ENCODE peak calls at places on chromosomes 6 and 20, in seven cellular contexts. One of them, this sample, is unnamed.

GRCh38 chr6:125899726-125900182 is 56.8 kb upstream of the HINT3 start:
- ATAC-seq in CD4-positive, CD25-positive, alpha-beta regulatory T cell: no peak
- ATAC-seq in lower lobe of right lung: peak
- ATAC-seq in PC-3: no peak
- ATAC-seq in lung: no peak
- ATAC-seq in naive thymus-derived CD4-positive, alpha-beta T cell: no peak
- ATAC-seq in CD8-positive, alpha-beta T cell: no peak
- ATAC-seq in this sample: no peak

GRCh38 chr6:143090314-143091044 is 29.8 kb downstream of the AIG1 start:
- ATAC-seq in CD4-positive, CD25-positive, alpha-beta regulatory T cell: no peak
- ATAC-seq in lower lobe of right lung: no peak
- ATAC-seq in PC-3: no peak
- ATAC-seq in lung: no peak
- ATAC-seq in naive thymus-derived CD4-positive, alpha-beta T cell: no peak
- ATAC-seq in CD8-positive, alpha-beta T cell: no peak
- ATAC-seq in this sample: no peak

GRCh38 chr20:2109425-2110210 is 8.0 kb downstream of the STK35 start:
- ATAC-seq in CD4-positive, CD25-positive, alpha-beta regulatory T cell: no peak
- ATAC-seq in lower lobe of right lung: peak
- ATAC-seq in PC-3: no peak
- ATAC-seq in lung: no peak
- ATAC-seq in naive thymus-derived CD4-positive, alpha-beta T cell: no peak
- ATAC-seq in CD8-positive, alpha-beta T cell: no peak
- ATAC-seq in this sample: peak

GRCh38 chr6:107731422-107732319 is 92.4 kb downstream of the SCML4 start:
- ATAC-seq in CD4-positive, CD25-positive, alpha-beta regulatory T cell: no peak
- ATAC-seq in lower lobe of right lung: no peak
- ATAC-seq in PC-3: no peak
- ATAC-seq in lung: no peak
- ATAC-seq in naive thymus-derived CD4-positive, alpha-beta T cell: peak
- ATAC-seq in CD8-positive, alpha-beta T cell: peak
- ATAC-seq in this sample: no peak

GRCh38 chr6:129432738-129433137 is 277.2 kb downstream of the ARHGAP18 start:
- ATAC-seq in CD4-positive, CD25-positive, alpha-beta regulatory T cell: no peak
- ATAC-seq in lower lobe of right lung: no peak
- ATAC-seq in PC-3: no peak
- ATAC-seq in lung: no peak
- ATAC-seq in naive thymus-derived CD4-positive, alpha-beta T cell: no peak
- ATAC-seq in CD8-positive, alpha-beta T cell: no peak
- ATAC-seq in this sample: no peak

GRCh38 chr6:138520463-138520862 is 21.2 kb upstream of the NHSL1 start:
- ATAC-seq in CD4-positive, CD25-positive, alpha-beta regulatory T cell: no peak
- ATAC-seq in lower lobe of right lung: no peak
- ATAC-seq in PC-3: peak
- ATAC-seq in lung: no peak
- ATAC-seq in naive thymus-derived CD4-positive, alpha-beta T cell: peak
- ATAC-seq in CD8-positive, alpha-beta T cell: no peak
- ATAC-seq in this sample: no peak

GRCh38 chr6:119653329-119653728 is 303.8 kb upstream of the MAN1A1 start:
- ATAC-seq in CD4-positive, CD25-positive, alpha-beta regulatory T cell: no peak
- ATAC-seq in lower lobe of right lung: no peak
- ATAC-seq in PC-3: no peak
- ATAC-seq in lung: no peak
- ATAC-seq in naive thymus-derived CD4-positive, alpha-beta T cell: no peak
- ATAC-seq in CD8-positive, alpha-beta T cell: no peak
- ATAC-seq in this sample: no peak

GRCh38 chr20:41360831-41361756 is 5.5 kb downstream of the EMILIN3 start:
- ATAC-seq in CD4-positive, CD25-positive, alpha-beta regulatory T cell: no peak
- ATAC-seq in lower lobe of right lung: no peak
- ATAC-seq in PC-3: no peak
- ATAC-seq in lung: no peak
- ATAC-seq in naive thymus-derived CD4-positive, alpha-beta T cell: no peak
- ATAC-seq in CD8-positive, alpha-beta T cell: no peak
- ATAC-seq in this sample: no peak

GRCh38 chr20:62253398-62253797 is 15.1 kb downstream of the OSBPL2 start:
- ATAC-seq in CD4-positive, CD25-positive, alpha-beta regulatory T cell: no peak
- ATAC-seq in lower lobe of right lung: no peak
- ATAC-seq in PC-3: no peak
- ATAC-seq in lung: no peak
- ATAC-seq in naive thymus-derived CD4-positive, alpha-beta T cell: no peak
- ATAC-seq in CD8-positive, alpha-beta T cell: no peak
- ATAC-seq in this sample: no peak

GRCh38 chr6:148602136-148602535 is 144.7 kb upstream of the UST start:
- ATAC-seq in CD4-positive, CD25-positive, alpha-beta regulatory T cell: no peak
- ATAC-seq in lower lobe of right lung: no peak
- ATAC-seq in PC-3: no peak
- ATAC-seq in lung: no peak
- ATAC-seq in naive thymus-derived CD4-positive, alpha-beta T cell: no peak
- ATAC-seq in CD8-positive, alpha-beta T cell: no peak
- ATAC-seq in this sample: no peak

GRCh38 chr20:48797275-48797825 is 30.4 kb downstream of the PREX1 start:
- ATAC-seq in CD4-positive, CD25-positive, alpha-beta regulatory T cell: no peak
- ATAC-seq in lower lobe of right lung: peak
- ATAC-seq in PC-3: no peak
- ATAC-seq in lung: no peak
- ATAC-seq in naive thymus-derived CD4-positive, alpha-beta T cell: peak
- ATAC-seq in CD8-positive, alpha-beta T cell: no peak
- ATAC-seq in this sample: peak

GRCh38 chr20:18019068-18019467 is 38.6 kb downstream of the OVOL2 start:
- ATAC-seq in CD4-positive, CD25-positive, alpha-beta regulatory T cell: peak
- ATAC-seq in lower lobe of right lung: peak
- ATAC-seq in PC-3: peak
- ATAC-seq in lung: no peak
- ATAC-seq in naive thymus-derived CD4-positive, alpha-beta T cell: peak
- ATAC-seq in CD8-positive, alpha-beta T cell: no peak
- ATAC-seq in this sample: no peak

GRCh38 chr6:143061597-143062385 is 1.1 kb downstream of the AIG1 start:
- ATAC-seq in CD4-positive, CD25-positive, alpha-beta regulatory T cell: no peak
- ATAC-seq in lower lobe of right lung: peak
- ATAC-seq in PC-3: no peak
- ATAC-seq in lung: no peak
- ATAC-seq in naive thymus-derived CD4-positive, alpha-beta T cell: no peak
- ATAC-seq in CD8-positive, alpha-beta T cell: no peak
- ATAC-seq in this sample: no peak

GRCh38 chr6:144310761-144311160 is 25.6 kb downstream of the UTRN start:
- ATAC-seq in CD4-positive, CD25-positive, alpha-beta regulatory T cell: peak
- ATAC-seq in lower lobe of right lung: no peak
- ATAC-seq in PC-3: no peak
- ATAC-seq in lung: no peak
- ATAC-seq in naive thymus-derived CD4-positive, alpha-beta T cell: no peak
- ATAC-seq in CD8-positive, alpha-beta T cell: no peak
- ATAC-seq in this sample: no peak

GRCh38 chr6:162856885-162857284 is 129.1 kb downstream of the PACRG start:
- ATAC-seq in CD4-positive, CD25-positive, alpha-beta regulatory T cell: no peak
- ATAC-seq in lower lobe of right lung: peak
- ATAC-seq in PC-3: peak
- ATAC-seq in lung: no peak
- ATAC-seq in naive thymus-derived CD4-positive, alpha-beta T cell: no peak
- ATAC-seq in CD8-positive, alpha-beta T cell: no peak
- ATAC-seq in this sample: peak

GRCh38 chr20:2088904-2089303 is 12.7 kb upstream of the STK35 start:
- ATAC-seq in CD4-positive, CD25-positive, alpha-beta regulatory T cell: no peak
- ATAC-seq in lower lobe of right lung: no peak
- ATAC-seq in PC-3: no peak
- ATAC-seq in lung: no peak
- ATAC-seq in naive thymus-derived CD4-positive, alpha-beta T cell: no peak
- ATAC-seq in CD8-positive, alpha-beta T cell: no peak
- ATAC-seq in this sample: no peak

GRCh38 chr6:4805553-4806307 is 29.5 kb downstream of the CDYL start:
- ATAC-seq in CD4-positive, CD25-positive, alpha-beta regulatory T cell: peak
- ATAC-seq in lower lobe of right lung: peak
- ATAC-seq in PC-3: peak
- ATAC-seq in lung: peak
- ATAC-seq in naive thymus-derived CD4-positive, alpha-beta T cell: peak
- ATAC-seq in CD8-positive, alpha-beta T cell: peak
- ATAC-seq in this sample: peak

GRCh38 chr6:95309545-95309944 is 267.8 kb upstream of the MANEA start:
- ATAC-seq in CD4-positive, CD25-positive, alpha-beta regulatory T cell: no peak
- ATAC-seq in lower lobe of right lung: no peak
- ATAC-seq in PC-3: no peak
- ATAC-seq in lung: no peak
- ATAC-seq in naive thymus-derived CD4-positive, alpha-beta T cell: no peak
- ATAC-seq in CD8-positive, alpha-beta T cell: no peak
- ATAC-seq in this sample: no peak

GRCh38 chr6:122116912-122117663 is 282.4 kb upstream of the HSF2 start:
- ATAC-seq in CD4-positive, CD25-positive, alpha-beta regulatory T cell: no peak
- ATAC-seq in lower lobe of right lung: peak
- ATAC-seq in PC-3: no peak
- ATAC-seq in lung: no peak
- ATAC-seq in naive thymus-derived CD4-positive, alpha-beta T cell: no peak
- ATAC-seq in CD8-positive, alpha-beta T cell: no peak
- ATAC-seq in this sample: peak

GRCh38 chr6:49551126-49551865 is 828 bp downstream of the C6orf141 start:
- ATAC-seq in CD4-positive, CD25-positive, alpha-beta regulatory T cell: no peak
- ATAC-seq in lower lobe of right lung: peak
- ATAC-seq in PC-3: peak
- ATAC-seq in lung: peak
- ATAC-seq in naive thymus-derived CD4-positive, alpha-beta T cell: peak
- ATAC-seq in CD8-positive, alpha-beta T cell: no peak
- ATAC-seq in this sample: peak

GRCh38 chr6:143055213-143055612 is 5.5 kb upstream of the AIG1 start:
- ATAC-seq in CD4-positive, CD25-positive, alpha-beta regulatory T cell: no peak
- ATAC-seq in lower lobe of right lung: no peak
- ATAC-seq in PC-3: no peak
- ATAC-seq in lung: no peak
- ATAC-seq in naive thymus-derived CD4-positive, alpha-beta T cell: no peak
- ATAC-seq in CD8-positive, alpha-beta T cell: no peak
- ATAC-seq in this sample: no peak

GRCh38 chr20:50504231-50504823 is 5.9 kb upstream of the PTPN1 start:
- ATAC-seq in CD4-positive, CD25-positive, alpha-beta regulatory T cell: peak
- ATAC-seq in lower lobe of right lung: no peak
- ATAC-seq in PC-3: peak
- ATAC-seq in lung: no peak
- ATAC-seq in naive thymus-derived CD4-positive, alpha-beta T cell: peak
- ATAC-seq in CD8-positive, alpha-beta T cell: no peak
- ATAC-seq in this sample: peak

GRCh38 chr20:53738039-53738944 is 144.7 kb upstream of the ZNF217 start:
- ATAC-seq in CD4-positive, CD25-positive, alpha-beta regulatory T cell: no peak
- ATAC-seq in lower lobe of right lung: peak
- ATAC-seq in PC-3: peak
- ATAC-seq in lung: peak
- ATAC-seq in naive thymus-derived CD4-positive, alpha-beta T cell: no peak
- ATAC-seq in CD8-positive, alpha-beta T cell: no peak
- ATAC-seq in this sample: no peak

GRCh38 chr6:36984581-36985383 is 1.2 kb downstream of the MTCH1 start:
- ATAC-seq in CD4-positive, CD25-positive, alpha-beta regulatory T cell: no peak
- ATAC-seq in lower lobe of right lung: peak
- ATAC-seq in PC-3: peak
- ATAC-seq in lung: no peak
- ATAC-seq in naive thymus-derived CD4-positive, alpha-beta T cell: peak
- ATAC-seq in CD8-positive, alpha-beta T cell: peak
- ATAC-seq in this sample: no peak

GRCh38 chr6:24833711-24834386 is 35.1 kb upstream of the ARMH2 start:
- ATAC-seq in CD4-positive, CD25-positive, alpha-beta regulatory T cell: no peak
- ATAC-seq in lower lobe of right lung: no peak
- ATAC-seq in PC-3: no peak
- ATAC-seq in lung: no peak
- ATAC-seq in naive thymus-derived CD4-positive, alpha-beta T cell: no peak
- ATAC-seq in CD8-positive, alpha-beta T cell: no peak
- ATAC-seq in this sample: no peak

GRCh38 chr20:52619101-52619500 is 353.1 kb upstream of the TSHZ2 start:
- ATAC-seq in CD4-positive, CD25-positive, alpha-beta regulatory T cell: no peak
- ATAC-seq in lower lobe of right lung: no peak
- ATAC-seq in PC-3: no peak
- ATAC-seq in lung: no peak
- ATAC-seq in naive thymus-derived CD4-positive, alpha-beta T cell: peak
- ATAC-seq in CD8-positive, alpha-beta T cell: no peak
- ATAC-seq in this sample: no peak

GRCh38 chr6:50706575-50706974 is 6.8 kb upstream of the TFAP2D start:
- ATAC-seq in CD4-positive, CD25-positive, alpha-beta regulatory T cell: no peak
- ATAC-seq in lower lobe of right lung: no peak
- ATAC-seq in PC-3: no peak
- ATAC-seq in lung: no peak
- ATAC-seq in naive thymus-derived CD4-positive, alpha-beta T cell: no peak
- ATAC-seq in CD8-positive, alpha-beta T cell: no peak
- ATAC-seq in this sample: no peak
- H3K4me3 ChIP-seq in CD4-positive, CD25-positive, alpha-beta regulatory T cell: no peak
- H3K4me3 ChIP-seq in lower lobe of right lung: no peak
- H3K4me3 ChIP-seq in PC-3: no peak
- H3K4me3 ChIP-seq in lung: no peak
- H3K4me3 ChIP-seq in naive thymus-derived CD4-positive, alpha-beta T cell: no peak
- H3K4me3 ChIP-seq in CD8-positive, alpha-beta T cell: no peak
- H3K4me3 ChIP-seq in this sample: no peak

GRCh38 chr6:75114795-75115194 is 91.1 kb downstream of the COL12A1 start:
- ATAC-seq in CD4-positive, CD25-positive, alpha-beta regulatory T cell: no peak
- ATAC-seq in lower lobe of right lung: no peak
- ATAC-seq in PC-3: no peak
- ATAC-seq in lung: no peak
- ATAC-seq in naive thymus-derived CD4-positive, alpha-beta T cell: no peak
- ATAC-seq in CD8-positive, alpha-beta T cell: no peak
- ATAC-seq in this sample: no peak

GRCh38 chr6:75117701-75118100 is 88.2 kb downstream of the COL12A1 start:
- ATAC-seq in CD4-positive, CD25-positive, alpha-beta regulatory T cell: no peak
- ATAC-seq in lower lobe of right lung: no peak
- ATAC-seq in PC-3: no peak
- ATAC-seq in lung: no peak
- ATAC-seq in naive thymus-derived CD4-positive, alpha-beta T cell: no peak
- ATAC-seq in CD8-positive, alpha-beta T cell: no peak
- ATAC-seq in this sample: no peak

GRCh38 chr6:75113446-75113845 is 92.4 kb downstream of the COL12A1 start:
- ATAC-seq in CD4-positive, CD25-positive, alpha-beta regulatory T cell: no peak
- ATAC-seq in lower lobe of right lung: no peak
- ATAC-seq in PC-3: no peak
- ATAC-seq in lung: no peak
- ATAC-seq in naive thymus-derived CD4-positive, alpha-beta T cell: no peak
- ATAC-seq in CD8-positive, alpha-beta T cell: no peak
- ATAC-seq in this sample: no peak

GRCh38 chr6:75116946-75117345 is 88.9 kb downstream of the COL12A1 start:
- ATAC-seq in CD4-positive, CD25-positive, alpha-beta regulatory T cell: no peak
- ATAC-seq in lower lobe of right lung: no peak
- ATAC-seq in PC-3: no peak
- ATAC-seq in lung: no peak
- ATAC-seq in naive thymus-derived CD4-positive, alpha-beta T cell: no peak
- ATAC-seq in CD8-positive, alpha-beta T cell: no peak
- ATAC-seq in this sample: no peak

GRCh38 chr6:75115501-75115900 is 90.4 kb downstream of the COL12A1 start:
- ATAC-seq in CD4-positive, CD25-positive, alpha-beta regulatory T cell: no peak
- ATAC-seq in lower lobe of right lung: no peak
- ATAC-seq in PC-3: no peak
- ATAC-seq in lung: no peak
- ATAC-seq in naive thymus-derived CD4-positive, alpha-beta T cell: no peak
- ATAC-seq in CD8-positive, alpha-beta T cell: no peak
- ATAC-seq in this sample: no peak
- H3K4me3 ChIP-seq in CD4-positive, CD25-positive, alpha-beta regulatory T cell: no peak
- H3K4me3 ChIP-seq in lower lobe of right lung: no peak
- H3K4me3 ChIP-seq in PC-3: no peak
- H3K4me3 ChIP-seq in lung: no peak
- H3K4me3 ChIP-seq in naive thymus-derived CD4-positive, alpha-beta T cell: no peak
- H3K4me3 ChIP-seq in CD8-positive, alpha-beta T cell: no peak
- H3K4me3 ChIP-seq in this sample: no peak

GRCh38 chr20:64261138-64261537 is 5.6 kb downstream of the PCMTD2 start:
- ATAC-seq in CD4-positive, CD25-positive, alpha-beta regulatory T cell: no peak
- ATAC-seq in lower lobe of right lung: peak
- ATAC-seq in PC-3: no peak
- ATAC-seq in lung: no peak
- ATAC-seq in naive thymus-derived CD4-positive, alpha-beta T cell: no peak
- ATAC-seq in CD8-positive, alpha-beta T cell: no peak
- ATAC-seq in this sample: peak
- H3K4me3 ChIP-seq in CD4-positive, CD25-positive, alpha-beta regulatory T cell: peak
- H3K4me3 ChIP-seq in lower lobe of right lung: peak
- H3K4me3 ChIP-seq in PC-3: no peak
- H3K4me3 ChIP-seq in lung: no peak
- H3K4me3 ChIP-seq in naive thymus-derived CD4-positive, alpha-beta T cell: no peak
- H3K4me3 ChIP-seq in CD8-positive, alpha-beta T cell: no peak
- H3K4me3 ChIP-seq in this sample: no peak

GRCh38 chr6:135519343-135519742 is 21.8 kb upstream of the AHI1 start:
- ATAC-seq in CD4-positive, CD25-positive, alpha-beta regulatory T cell: no peak
- ATAC-seq in lower lobe of right lung: no peak
- ATAC-seq in PC-3: no peak
- ATAC-seq in lung: no peak
- ATAC-seq in naive thymus-derived CD4-positive, alpha-beta T cell: no peak
- ATAC-seq in CD8-positive, alpha-beta T cell: no peak
- ATAC-seq in this sample: no peak
- H3K4me3 ChIP-seq in CD4-positive, CD25-positive, alpha-beta regulatory T cell: no peak
- H3K4me3 ChIP-seq in lower lobe of right lung: no peak
- H3K4me3 ChIP-seq in PC-3: no peak
- H3K4me3 ChIP-seq in lung: no peak
- H3K4me3 ChIP-seq in naive thymus-derived CD4-positive, alpha-beta T cell: no peak
- H3K4me3 ChIP-seq in CD8-positive, alpha-beta T cell: no peak
- H3K4me3 ChIP-seq in this sample: no peak

This sample was measured in gastroesophageal sphincter.